ENCODE peak calls at places on chromosome 1, in nine cellular contexts. One of them, this sample, is unnamed.

GRCh38 chr1:177384461-177384860 is 213.7 kb downstream of the BRINP2 start:
- DNase-seq in neuronal stem cell: no peak
- DNase-seq in IMR-90: peak; percentile 6
- DNase-seq in ovary: no peak
- DNase-seq in fibroblast of lung: peak; percentile 41
- DNase-seq in esophagus squamous epithelium: no peak
- DNase-seq in OCI-LY7: no peak
- DNase-seq in left ventricle myocardium inferior: no peak
- DNase-seq in GM23248: peak; percentile 86
- DNase-seq in this sample: no peak

GRCh38 chr1:227459326-227459841 is 104.0 kb upstream of the ZNF678 start:
- DNase-seq in IMR-90: no peak
- DNase-seq in neuronal stem cell: no peak
- DNase-seq in esophagus squamous epithelium: no peak
- DNase-seq in GM23248: peak; percentile 35
- DNase-seq in OCI-LY7: no peak
- DNase-seq in left ventricle myocardium inferior: no peak
- DNase-seq in ovary: no peak
- DNase-seq in fibroblast of lung: no peak
- DNase-seq in this sample: no peak

GRCh38 chr1:46008585-46008984 is 123.8 kb downstream of the PIK3R3 start:
- DNase-seq in GM23248: peak; percentile 22
- DNase-seq in esophagus squamous epithelium: no peak
- DNase-seq in ovary: no peak
- DNase-seq in neuronal stem cell: no peak
- DNase-seq in fibroblast of lung: no peak
- DNase-seq in OCI-LY7: no peak
- DNase-seq in left ventricle myocardium inferior: no peak
- DNase-seq in IMR-90: no peak
- DNase-seq in this sample: no peak

GRCh38 chr1:29655145-29655544 is 418.8 kb downstream of the PTPRU start:
- DNase-seq in esophagus squamous epithelium: no peak
- DNase-seq in ovary: no peak
- DNase-seq in GM23248: no peak
- DNase-seq in neuronal stem cell: no peak
- DNase-seq in left ventricle myocardium inferior: no peak
- DNase-seq in fibroblast of lung: no peak
- DNase-seq in IMR-90: no peak
- DNase-seq in OCI-LY7: no peak
- DNase-seq in this sample: no peak

GRCh38 chr1:203165800-203166161 is 9.8 kb downstream of the MYBPH start:
- DNase-seq in GM23248: no peak
- DNase-seq in left ventricle myocardium inferior: no peak
- DNase-seq in ovary: no peak
- DNase-seq in fibroblast of lung: no peak
- DNase-seq in neuronal stem cell: no peak
- DNase-seq in OCI-LY7: no peak
- DNase-seq in esophagus squamous epithelium: no peak
- DNase-seq in IMR-90: no peak
- DNase-seq in this sample: no peak

GRCh38 chr1:45246760-45247159 is 40.4 kb upstream of the ZSWIM5 start:
- DNase-seq in fibroblast of lung: peak; percentile 66
- DNase-seq in neuronal stem cell: no peak
- DNase-seq in IMR-90: peak; percentile 91
- DNase-seq in OCI-LY7: no peak
- DNase-seq in esophagus squamous epithelium: no peak
- DNase-seq in ovary: no peak
- DNase-seq in left ventricle myocardium inferior: no peak
- DNase-seq in GM23248: peak; percentile 95
- DNase-seq in this sample: no peak

GRCh38 chr1:34101151-34101550 is 63.9 kb downstream of the CSMD2 start:
- DNase-seq in IMR-90: peak; percentile 31
- DNase-seq in esophagus squamous epithelium: no peak
- DNase-seq in neuronal stem cell: no peak
- DNase-seq in GM23248: peak; percentile 88
- DNase-seq in fibroblast of lung: no peak
- DNase-seq in left ventricle myocardium inferior: no peak
- DNase-seq in OCI-LY7: no peak
- DNase-seq in ovary: no peak
- DNase-seq in this sample: no peak

GRCh38 chr1:87888456-87888855 is 559.8 kb downstream of the LMO4 start:
- DNase-seq in IMR-90: no peak
- DNase-seq in esophagus squamous epithelium: no peak
- DNase-seq in fibroblast of lung: no peak
- DNase-seq in GM23248: peak; percentile 6
- DNase-seq in neuronal stem cell: no peak
- DNase-seq in ovary: no peak
- DNase-seq in OCI-LY7: no peak
- DNase-seq in left ventricle myocardium inferior: no peak
- DNase-seq in this sample: no peak

GRCh38 chr1:147541672-147542548 is 609 bp downstream of the BCL9 start:
- DNase-seq in neuronal stem cell: no peak
- DNase-seq in IMR-90: peak; percentile 39
- DNase-seq in fibroblast of lung: peak; percentile 70
- DNase-seq in ovary: peak; percentile 68
- DNase-seq in OCI-LY7: peak; percentile 39
- DNase-seq in left ventricle myocardium inferior: peak; percentile 34
- DNase-seq in GM23248: peak; percentile 73
- DNase-seq in esophagus squamous epithelium: no peak
- DNase-seq in this sample: peak; percentile 68

GRCh38 chr1:196178083-196178635 is 430.1 kb downstream of the KCNT2 start:
- DNase-seq in IMR-90: peak; percentile 79
- DNase-seq in fibroblast of lung: peak; percentile 73
- DNase-seq in left ventricle myocardium inferior: no peak
- DNase-seq in neuronal stem cell: no peak
- DNase-seq in GM23248: no peak
- DNase-seq in OCI-LY7: no peak
- DNase-seq in esophagus squamous epithelium: no peak
- DNase-seq in ovary: no peak
- DNase-seq in this sample: no peak

GRCh38 chr1:37901191-37901892 is 42.0 kb upstream of the MTF1 start:
- DNase-seq in left ventricle myocardium inferior: no peak
- DNase-seq in IMR-90: no peak
- DNase-seq in fibroblast of lung: no peak
- DNase-seq in ovary: no peak
- DNase-seq in esophagus squamous epithelium: no peak
- DNase-seq in OCI-LY7: peak; percentile 48
- DNase-seq in neuronal stem cell: no peak
- DNase-seq in GM23248: no peak
- DNase-seq in this sample: no peak

GRCh38 chr1:157170677-157171515 is 32.7 kb upstream of the ETV3 start:
- DNase-seq in GM23248: peak; percentile 49
- DNase-seq in OCI-LY7: peak; percentile 62
- DNase-seq in esophagus squamous epithelium: no peak
- DNase-seq in ovary: no peak
- DNase-seq in neuronal stem cell: peak; percentile 35
- DNase-seq in IMR-90: no peak
- DNase-seq in fibroblast of lung: peak; percentile 14
- DNase-seq in left ventricle myocardium inferior: no peak
- DNase-seq in this sample: peak; percentile 80

GRCh38 chr1:3608154-3608553 is 3.2 kb downstream of the MEGF6 start:
- DNase-seq in IMR-90: no peak
- DNase-seq in esophagus squamous epithelium: no peak
- DNase-seq in fibroblast of lung: no peak
- DNase-seq in GM23248: no peak
- DNase-seq in OCI-LY7: no peak
- DNase-seq in neuronal stem cell: no peak
- DNase-seq in left ventricle myocardium inferior: no peak
- DNase-seq in ovary: no peak
- DNase-seq in this sample: no peak

GRCh38 chr1:202644219-202645096 is 65.8 kb downstream of the SYT2 start:
- DNase-seq in IMR-90: no peak
- DNase-seq in GM23248: no peak
- DNase-seq in ovary: no peak
- DNase-seq in left ventricle myocardium inferior: no peak
- DNase-seq in neuronal stem cell: no peak
- DNase-seq in esophagus squamous epithelium: no peak
- DNase-seq in OCI-LY7: no peak
- DNase-seq in fibroblast of lung: no peak
- DNase-seq in this sample: no peak

GRCh38 chr1:54582566-54583306 is 34.7 kb downstream of the ACOT11 start:
- DNase-seq in GM23248: no peak
- DNase-seq in esophagus squamous epithelium: no peak
- DNase-seq in neuronal stem cell: peak; percentile 36
- DNase-seq in fibroblast of lung: no peak
- DNase-seq in OCI-LY7: no peak
- DNase-seq in left ventricle myocardium inferior: no peak
- DNase-seq in ovary: peak; percentile 25
- DNase-seq in IMR-90: no peak
- DNase-seq in this sample: no peak

GRCh38 chr1:31785020-31785946 is 21.1 kb upstream of the ADGRB2 start:
- DNase-seq in fibroblast of lung: no peak
- DNase-seq in left ventricle myocardium inferior: no peak
- DNase-seq in esophagus squamous epithelium: no peak
- DNase-seq in neuronal stem cell: no peak
- DNase-seq in OCI-LY7: peak; percentile 93
- DNase-seq in ovary: no peak
- DNase-seq in GM23248: no peak
- DNase-seq in IMR-90: no peak
- DNase-seq in this sample: peak; percentile 66

GRCh38 chr1:214514032-214514818 is 37.2 kb downstream of the PTPN14 start:
- DNase-seq in left ventricle myocardium inferior: no peak
- DNase-seq in neuronal stem cell: no peak
- DNase-seq in GM23248: peak; percentile 33
- DNase-seq in IMR-90: peak; percentile 80
- DNase-seq in ovary: no peak
- DNase-seq in esophagus squamous epithelium: no peak
- DNase-seq in OCI-LY7: no peak
- DNase-seq in fibroblast of lung: peak; percentile 91
- DNase-seq in this sample: no peak

GRCh38 chr1:228070173-228070572 is 12.3 kb upstream of the ARF1 start:
- DNase-seq in GM23248: no peak
- DNase-seq in OCI-LY7: no peak
- DNase-seq in esophagus squamous epithelium: no peak
- DNase-seq in fibroblast of lung: no peak
- DNase-seq in ovary: no peak
- DNase-seq in IMR-90: no peak
- DNase-seq in left ventricle myocardium inferior: no peak
- DNase-seq in neuronal stem cell: no peak
- DNase-seq in this sample: no peak

GRCh38 chr1:11842154-11843041 is 5.2 kb downstream of the NPPA start:
- DNase-seq in ovary: peak; percentile 70
- DNase-seq in neuronal stem cell: no peak
- DNase-seq in left ventricle myocardium inferior: peak; percentile 39
- DNase-seq in GM23248: no peak
- DNase-seq in OCI-LY7: peak; percentile 66
- DNase-seq in fibroblast of lung: peak; percentile 40
- DNase-seq in IMR-90: peak; percentile 34
- DNase-seq in esophagus squamous epithelium: no peak
- DNase-seq in this sample: no peak

DNA sequence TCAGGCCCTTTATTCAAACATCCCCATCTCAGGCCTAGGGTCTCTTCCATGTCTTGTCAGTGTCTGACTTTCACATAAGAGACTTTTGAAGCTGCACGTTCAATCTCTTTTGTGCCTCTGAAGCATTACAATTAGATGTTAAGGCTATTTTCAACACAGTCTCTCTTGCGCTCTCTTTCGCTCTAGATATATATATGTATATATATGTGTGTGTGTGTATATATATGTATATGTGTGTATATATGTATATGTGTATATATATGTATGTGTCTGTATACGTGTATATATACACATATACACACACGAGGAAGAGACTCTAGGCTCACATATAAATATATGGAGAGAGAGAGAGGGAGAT is 162.5 kb upstream of the RNPC3 start:
- DNase-seq in esophagus squamous epithelium: no peak
- DNase-seq in OCI-LY7: no peak
- DNase-seq in fibroblast of lung: no peak
- DNase-seq in IMR-90: no peak
- DNase-seq in ovary: no peak
- DNase-seq in left ventricle myocardium inferior: no peak
- DNase-seq in GM23248: no peak
- DNase-seq in neuronal stem cell: no peak
- DNase-seq in this sample: no peak
- H3K4me3 ChIP-seq in esophagus squamous epithelium: no peak overlapping the region
- H3K4me3 ChIP-seq in OCI-LY7: no peak overlapping the region
- H3K4me3 ChIP-seq in fibroblast of lung: no peak overlapping the region
- H3K4me3 ChIP-seq in IMR-90: no peak overlapping the region
- H3K4me3 ChIP-seq in ovary: no peak overlapping the region
- H3K4me3 ChIP-seq in left ventricle myocardium inferior: no peak overlapping the region
- H3K4me3 ChIP-seq in GM23248: no peak overlapping the region
- H3K4me3 ChIP-seq in neuronal stem cell: no peak overlapping the region
- H3K4me3 ChIP-seq in this sample: no peak overlapping the region

GRCh38 chr1:27915082-27915575 is 19.7 kb upstream of the SMPDL3B start:
- DNase-seq in neuronal stem cell: no peak
- DNase-seq in ovary: no peak
- DNase-seq in GM23248: no peak
- DNase-seq in OCI-LY7: no peak
- DNase-seq in IMR-90: no peak
- DNase-seq in fibroblast of lung: no peak
- DNase-seq in left ventricle myocardium inferior: no peak
- DNase-seq in esophagus squamous epithelium: no peak
- DNase-seq in this sample: no peak
- H3K27ac ChIP-seq in neuronal stem cell: no peak overlapping the region
- H3K27ac ChIP-seq in ovary: peak overlapping the region; percentile 68
- H3K27ac ChIP-seq in GM23248: peak overlapping the region; percentile 8
- H3K27ac ChIP-seq in OCI-LY7: no peak overlapping the region
- H3K27ac ChIP-seq in IMR-90: peak overlapping the region; percentile 10
- H3K27ac ChIP-seq in fibroblast of lung: peak overlapping the region; percentile 73
- H3K27ac ChIP-seq in left ventricle myocardium inferior: peak overlapping the region; percentile 82
- H3K27ac ChIP-seq in esophagus squamous epithelium: peak overlapping the region; percentile 87
- H3K27ac ChIP-seq in this sample: peak overlapping the region; percentile 68

DNA sequence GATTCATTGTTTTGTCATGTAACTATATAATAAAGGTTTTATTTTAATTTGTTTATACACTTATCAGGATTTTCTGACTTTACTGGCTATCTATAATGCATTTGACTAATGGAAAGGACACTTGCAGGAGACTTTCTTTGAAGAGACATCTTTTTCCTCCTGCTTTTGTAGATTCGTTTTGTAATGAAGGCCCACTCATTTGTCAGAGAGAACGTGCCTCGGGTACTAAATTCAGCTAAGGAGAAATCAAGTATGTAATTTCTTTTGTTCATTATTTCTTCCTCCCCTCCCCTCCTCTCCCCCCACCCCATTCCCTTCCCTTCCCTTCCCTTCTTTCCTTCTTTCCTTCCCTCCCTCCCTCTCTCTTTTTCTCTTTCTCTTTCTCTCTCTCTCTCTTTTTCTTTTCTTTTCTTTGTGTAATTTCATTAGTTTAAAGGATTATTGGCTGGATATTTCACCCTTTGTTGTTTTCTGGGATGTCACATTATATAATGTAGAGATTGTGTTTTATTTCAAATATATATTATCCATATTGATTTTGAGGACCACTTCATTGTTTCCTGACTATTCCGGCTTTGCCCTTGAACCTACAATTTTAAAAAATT is 23.7 kb upstream of the AXDND1 start:
- DNase-seq in left ventricle myocardium inferior: no peak
- DNase-seq in IMR-90: no peak
- DNase-seq in neuronal stem cell: no peak
- DNase-seq in OCI-LY7: no peak
- DNase-seq in esophagus squamous epithelium: no peak
- DNase-seq in GM23248: no peak
- DNase-seq in fibroblast of lung: no peak
- DNase-seq in ovary: no peak
- DNase-seq in this sample: no peak
- H3K36me3 ChIP-seq in left ventricle myocardium inferior: peaks cover 55% of the 10 kb centered on the region
- H3K36me3 ChIP-seq in IMR-90: peaks cover 35% of the 10 kb centered on the region
- H3K36me3 ChIP-seq in neuronal stem cell: peaks cover 77% of the 10 kb centered on the region
- H3K36me3 ChIP-seq in OCI-LY7: peaks cover 73% of the 10 kb centered on the region
- H3K36me3 ChIP-seq in esophagus squamous epithelium: peaks cover 72% of the 10 kb centered on the region
- H3K36me3 ChIP-seq in GM23248: peaks cover 31% of the 10 kb centered on the region
- H3K36me3 ChIP-seq in fibroblast of lung: peaks cover 6% of the 10 kb centered on the region
- H3K36me3 ChIP-seq in ovary: no peaks in the 10 kb centered on the region
- H3K36me3 ChIP-seq in this sample: peaks cover 87% of the 10 kb centered on the region

GRCh38 chr1:184974837-184975115 is 468 bp upstream of the NIBAN1 start:
- DNase-seq in esophagus squamous epithelium: no peak
- DNase-seq in GM23248: no peak
- DNase-seq in ovary: no peak
- DNase-seq in IMR-90: no peak
- DNase-seq in neuronal stem cell: no peak
- DNase-seq in fibroblast of lung: no peak
- DNase-seq in left ventricle myocardium inferior: no peak
- DNase-seq in OCI-LY7: no peak
- DNase-seq in this sample: no peak
- H3K4me3 ChIP-seq in esophagus squamous epithelium: peak overlapping the region; percentile 89
- H3K4me3 ChIP-seq in GM23248: peak overlapping the region; percentile 87
- H3K4me3 ChIP-seq in ovary: peak overlapping the region; percentile 71
- H3K4me3 ChIP-seq in IMR-90: peak overlapping the region; percentile 74
- H3K4me3 ChIP-seq in neuronal stem cell: no peak overlapping the region
- H3K4me3 ChIP-seq in fibroblast of lung: peak overlapping the region; percentile 53
- H3K4me3 ChIP-seq in left ventricle myocardium inferior: peak overlapping the region; percentile 91
- H3K4me3 ChIP-seq in OCI-LY7: no peak overlapping the region
- H3K4me3 ChIP-seq in this sample: peak overlapping the region; percentile 73